ENCODE peak calls at places on chromosomes 4 and X, in five cellular contexts. One of them, this sample, is unnamed. For H3K4me1, the result is how much of the 10 kb centered on the place peaks cover.

GRCh38 chrX:41481264-41482109 is 34.3 kb downstream of the NYX start:
- DNase-seq in ovary: no peak
- DNase-seq in H9: peak
- DNase-seq in tibial nerve: no peak
- DNase-seq in lower lobe of right lung: no peak
- DNase-seq in this sample: no peak

GRCh38 chrX:110317820-110318663 is at the start of gene AMMECR1:
- DNase-seq in ovary: peak
- DNase-seq in H9: peak
- DNase-seq in tibial nerve: peak
- DNase-seq in lower lobe of right lung: peak
- DNase-seq in this sample: peak

GRCh38 chrX:45472968-45473367 is 272.3 kb upstream of the DIPK2B start:
- DNase-seq in ovary: no peak
- DNase-seq in H9: no peak
- DNase-seq in tibial nerve: no peak
- DNase-seq in lower lobe of right lung: no peak
- DNase-seq in this sample: no peak

GRCh38 chr4:63563288-63564014 is 845.8 kb downstream of the TECRL start:
- DNase-seq in ovary: no peak
- DNase-seq in H9: peak
- DNase-seq in tibial nerve: no peak
- DNase-seq in lower lobe of right lung: no peak
- DNase-seq in this sample: no peak

GRCh38 chr4:14368391-14368790 is 633.9 kb upstream of the CPEB2 start:
- DNase-seq in ovary: no peak
- DNase-seq in H9: no peak
- DNase-seq in tibial nerve: no peak
- DNase-seq in lower lobe of right lung: no peak
- DNase-seq in this sample: no peak

GRCh38 chr4:71377561-71377960 is 38.7 kb downstream of the SLC4A4 start:
- DNase-seq in ovary: no peak
- DNase-seq in H9: no peak
- DNase-seq in tibial nerve: no peak
- DNase-seq in lower lobe of right lung: no peak
- DNase-seq in this sample: no peak

GRCh38 chr4:43113196-43113595 is 220.7 kb downstream of the GRXCR1 start:
- DNase-seq in ovary: no peak
- DNase-seq in H9: no peak
- DNase-seq in tibial nerve: no peak
- DNase-seq in lower lobe of right lung: no peak
- DNase-seq in this sample: no peak

GRCh38 chr4:1296324-1297022 is 6.8 kb downstream of the MAEA start:
- DNase-seq in ovary: no peak
- DNase-seq in H9: no peak
- DNase-seq in tibial nerve: no peak
- DNase-seq in lower lobe of right lung: no peak
- DNase-seq in this sample: no peak

GRCh38 chr4:147770831-147771230 is 38.9 kb downstream of the ARHGAP10 start:
- DNase-seq in ovary: no peak
- DNase-seq in H9: no peak
- DNase-seq in tibial nerve: no peak
- DNase-seq in lower lobe of right lung: no peak
- DNase-seq in this sample: no peak

GRCh38 chr4:147772459-147772969 is 40.6 kb downstream of the ARHGAP10 start:
- DNase-seq in ovary: no peak
- DNase-seq in H9: no peak
- DNase-seq in tibial nerve: no peak
- DNase-seq in lower lobe of right lung: no peak
- DNase-seq in this sample: no peak

GRCh38 chr4:147768113-147768512 is 36.2 kb downstream of the ARHGAP10 start:
- DNase-seq in ovary: no peak
- DNase-seq in H9: no peak
- DNase-seq in tibial nerve: no peak
- DNase-seq in lower lobe of right lung: no peak
- DNase-seq in this sample: no peak

GRCh38 chr4:147772056-147772455 is 40.2 kb downstream of the ARHGAP10 start:
- DNase-seq in ovary: no peak
- DNase-seq in H9: no peak
- DNase-seq in tibial nerve: no peak
- DNase-seq in lower lobe of right lung: no peak
- DNase-seq in this sample: no peak

GRCh38 chr4:147769386-147769785 is 37.5 kb downstream of the ARHGAP10 start:
- DNase-seq in ovary: no peak
- DNase-seq in H9: no peak
- DNase-seq in tibial nerve: no peak
- DNase-seq in lower lobe of right lung: no peak
- DNase-seq in this sample: no peak
- H3K4me1 ChIP-seq in ovary: under half
- H3K4me1 ChIP-seq in H9: under half
- H3K4me1 ChIP-seq in tibial nerve: half or more
- H3K4me1 ChIP-seq in lower lobe of right lung: under half
- H3K4me1 ChIP-seq in this sample: half or more

DNA sequence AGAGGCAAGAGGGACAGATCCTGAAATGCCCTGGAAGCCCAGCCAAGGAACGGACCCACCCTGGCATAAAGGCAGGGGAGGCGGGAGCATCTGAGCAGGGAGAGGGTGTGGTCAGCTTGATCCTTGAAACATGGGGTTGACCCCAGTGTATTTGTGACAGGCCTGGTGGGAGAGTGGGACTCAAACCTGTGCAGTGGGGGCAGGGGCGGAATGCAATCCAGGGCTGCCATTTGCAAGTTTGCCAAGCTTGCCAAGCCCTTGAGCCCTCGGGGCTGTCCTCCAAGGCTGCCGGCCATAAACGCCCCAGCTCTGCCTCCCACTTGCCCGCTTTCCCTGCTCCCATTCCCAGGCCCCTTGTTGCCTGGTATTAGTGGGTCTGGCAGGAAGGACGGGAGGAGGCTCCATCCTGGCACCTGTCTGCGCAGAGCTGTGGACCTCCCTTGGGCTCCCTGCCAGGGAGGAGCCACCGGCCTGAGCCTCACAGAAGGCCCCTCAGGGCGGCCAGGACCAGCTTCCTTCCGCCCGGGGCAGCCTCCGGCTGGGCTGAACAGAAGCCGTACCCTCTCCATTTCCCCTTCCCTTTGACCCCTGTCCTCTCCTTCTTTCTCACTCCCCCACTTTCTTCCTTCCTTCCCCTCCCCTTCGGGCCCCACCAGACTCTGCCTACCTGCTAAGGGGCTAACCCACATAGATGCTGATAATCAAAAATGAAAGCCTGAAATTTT is 661 bp downstream of the S100P start:
- DNase-seq in ovary: no peak
- DNase-seq in H9: no peak
- DNase-seq in tibial nerve: no peak
- DNase-seq in lower lobe of right lung: no peak
- DNase-seq in this sample: no peak
- H3K4me1 ChIP-seq in ovary: under half
- H3K4me1 ChIP-seq in H9: under half
- H3K4me1 ChIP-seq in tibial nerve: under half
- H3K4me1 ChIP-seq in lower lobe of right lung: under half
- H3K4me1 ChIP-seq in this sample: under half

GRCh38 chr4:158811704-158812103 is 42.9 kb downstream of the FNIP2 start:
- DNase-seq in ovary: no peak
- DNase-seq in H9: no peak
- DNase-seq in tibial nerve: peak
- DNase-seq in lower lobe of right lung: no peak
- DNase-seq in this sample: no peak
- H3K4me1 ChIP-seq in ovary: under half
- H3K4me1 ChIP-seq in H9: under half
- H3K4me1 ChIP-seq in tibial nerve: half or more
- H3K4me1 ChIP-seq in lower lobe of right lung: half or more
- H3K4me1 ChIP-seq in this sample: under half

GRCh38 chr4:100898844-100899243 is 381.0 kb upstream of the EMCN start:
- DNase-seq in ovary: no peak
- DNase-seq in H9: no peak
- DNase-seq in tibial nerve: no peak
- DNase-seq in lower lobe of right lung: no peak
- DNase-seq in this sample: no peak
- H3K4me1 ChIP-seq in ovary: under half
- H3K4me1 ChIP-seq in H9: under half
- H3K4me1 ChIP-seq in tibial nerve: under half
- H3K4me1 ChIP-seq in lower lobe of right lung: under half
- H3K4me1 ChIP-seq in this sample: under half

DNA sequence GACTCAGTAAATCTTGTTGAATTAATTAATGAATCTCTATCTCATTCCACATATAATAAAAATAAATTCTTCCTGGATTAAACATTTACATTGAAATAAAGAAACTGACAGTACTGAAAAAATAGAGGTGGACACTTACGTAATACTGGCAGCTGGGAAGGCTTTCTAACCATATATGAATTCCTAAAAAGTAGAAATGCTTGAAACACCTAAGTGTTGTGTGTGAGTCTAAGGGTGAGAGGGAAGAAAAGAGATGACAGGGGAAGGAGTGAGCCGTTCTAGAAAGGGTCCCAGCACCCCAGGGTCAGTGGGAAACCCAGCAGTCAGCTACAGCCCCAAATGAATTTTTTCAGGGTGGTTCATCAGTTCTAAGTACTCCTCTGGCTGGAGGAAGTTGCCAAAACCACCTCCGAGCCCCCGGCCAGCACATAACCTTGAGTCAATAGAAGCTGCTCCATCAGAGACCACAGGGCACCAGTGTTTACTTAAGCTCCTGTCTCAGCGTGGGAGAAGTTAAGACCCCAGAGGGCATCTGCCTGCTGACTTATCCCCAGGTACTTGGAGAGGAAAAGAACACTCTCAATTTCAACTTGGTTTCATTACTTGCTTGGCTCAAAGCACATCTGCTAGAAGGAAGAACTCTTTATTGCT is 18.3 kb downstream of the GAB3 start:
- DNase-seq in ovary: no peak
- DNase-seq in H9: no peak
- DNase-seq in tibial nerve: no peak
- DNase-seq in lower lobe of right lung: no peak
- DNase-seq in this sample: no peak
- H3K4me1 ChIP-seq in ovary: under half
- H3K4me1 ChIP-seq in H9: under half
- H3K4me1 ChIP-seq in tibial nerve: half or more
- H3K4me1 ChIP-seq in lower lobe of right lung: half or more
- H3K4me1 ChIP-seq in this sample: under half

GRCh38 chrX:63744850-63745249 is 40.2 kb downstream of the ARHGEF9 start:
- DNase-seq in ovary: no peak
- DNase-seq in H9: no peak
- DNase-seq in tibial nerve: no peak
- DNase-seq in lower lobe of right lung: no peak
- DNase-seq in this sample: no peak
- H3K4me1 ChIP-seq in ovary: under half
- H3K4me1 ChIP-seq in H9: under half
- H3K4me1 ChIP-seq in tibial nerve: under half
- H3K4me1 ChIP-seq in lower lobe of right lung: under half
- H3K4me1 ChIP-seq in this sample: under half

DNA sequence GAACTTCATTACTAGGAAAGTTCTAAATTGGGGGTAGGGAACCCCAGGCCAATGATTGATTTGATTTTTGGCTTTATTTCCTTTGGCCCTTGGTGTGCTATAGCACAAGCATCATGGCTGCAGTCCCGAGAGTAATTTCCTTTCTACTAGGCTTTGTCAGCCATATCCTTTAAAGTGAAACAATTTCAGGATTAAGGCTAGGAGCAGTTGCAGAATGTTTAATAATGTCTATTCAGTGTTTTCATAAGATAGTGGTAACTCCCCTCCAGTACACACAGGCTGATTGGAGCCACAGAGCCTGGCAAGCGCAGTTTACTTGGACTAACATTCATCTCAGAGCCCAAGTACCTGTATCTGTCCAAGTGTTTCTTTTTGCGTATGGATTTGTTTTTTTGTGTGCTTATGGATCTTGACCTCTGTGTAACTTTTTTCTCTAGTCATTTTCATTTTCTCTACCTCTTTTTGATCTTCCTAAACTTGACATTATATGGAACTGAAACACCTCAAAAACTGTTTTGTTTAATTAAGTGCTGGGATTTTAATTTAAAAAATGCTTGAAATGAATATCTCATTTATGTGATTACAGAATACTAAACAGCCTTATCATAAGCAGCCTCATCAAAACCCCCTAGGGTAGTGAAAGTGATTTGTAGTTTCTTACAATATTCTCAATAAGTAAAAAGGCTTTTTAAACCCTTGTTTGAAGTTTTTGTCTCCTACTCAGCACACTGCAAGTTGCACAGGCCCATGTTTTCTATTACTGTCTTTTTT is 7.5 kb downstream of the STIM2 start:
- DNase-seq in ovary: peak
- DNase-seq in H9: no peak
- DNase-seq in tibial nerve: no peak
- DNase-seq in lower lobe of right lung: no peak
- DNase-seq in this sample: no peak
- H3K4me1 ChIP-seq in ovary: under half
- H3K4me1 ChIP-seq in H9: under half
- H3K4me1 ChIP-seq in tibial nerve: under half
- H3K4me1 ChIP-seq in lower lobe of right lung: half or more
- H3K4me1 ChIP-seq in this sample: under half

GRCh38 chrX:119682019-119682989 is 10.7 kb downstream of the SEPTIN6 start:
- DNase-seq in ovary: no peak
- DNase-seq in H9: no peak
- DNase-seq in tibial nerve: no peak
- DNase-seq in lower lobe of right lung: no peak
- DNase-seq in this sample: no peak

GRCh38 chrX:119686087-119686639 is 6.8 kb downstream of the SEPTIN6 start:
- DNase-seq in ovary: no peak
- DNase-seq in H9: no peak
- DNase-seq in tibial nerve: no peak
- DNase-seq in lower lobe of right lung: no peak
- DNase-seq in this sample: no peak

GRCh38 chrX:119687661-119688413 is 5.1 kb downstream of the SEPTIN6 start:
- DNase-seq in ovary: no peak
- DNase-seq in H9: no peak
- DNase-seq in tibial nerve: no peak
- DNase-seq in lower lobe of right lung: no peak
- DNase-seq in this sample: no peak

GRCh38 chrX:119684916-119685224 is 8.1 kb downstream of the SEPTIN6 start:
- DNase-seq in ovary: no peak
- DNase-seq in H9: no peak
- DNase-seq in tibial nerve: no peak
- DNase-seq in lower lobe of right lung: no peak
- DNase-seq in this sample: no peak

GRCh38 chrX:119685225-119686066 is 7.5 kb downstream of the SEPTIN6 start:
- DNase-seq in ovary: no peak
- DNase-seq in H9: no peak
- DNase-seq in tibial nerve: peak
- DNase-seq in lower lobe of right lung: no peak
- DNase-seq in this sample: peak
- H3K4me1 ChIP-seq in ovary: under half
- H3K4me1 ChIP-seq in H9: under half
- H3K4me1 ChIP-seq in tibial nerve: under half
- H3K4me1 ChIP-seq in lower lobe of right lung: under half
- H3K4me1 ChIP-seq in this sample: under half

DNA sequence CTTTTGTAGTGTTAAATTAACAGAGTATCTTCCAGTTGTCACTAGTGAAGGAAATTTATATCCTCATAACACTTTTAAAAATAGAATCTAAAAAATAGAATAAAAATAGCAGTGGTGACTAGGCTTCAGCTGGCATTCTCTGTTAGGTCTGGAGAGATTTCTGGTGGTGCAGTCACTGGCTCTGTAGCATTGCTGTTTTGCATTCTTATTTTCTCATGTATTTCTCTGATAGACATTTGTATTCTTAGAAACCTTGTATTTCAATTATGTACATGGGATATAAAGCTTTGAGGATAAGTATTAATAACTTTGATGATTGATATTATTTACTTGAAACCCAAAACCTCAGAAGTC is 87.6 kb downstream of the TMEM131L start:
- DNase-seq in ovary: no peak
- DNase-seq in H9: no peak
- DNase-seq in tibial nerve: no peak
- DNase-seq in lower lobe of right lung: no peak
- DNase-seq in this sample: no peak
- H3K4me1 ChIP-seq in ovary: under half
- H3K4me1 ChIP-seq in H9: under half
- H3K4me1 ChIP-seq in tibial nerve: under half
- H3K4me1 ChIP-seq in lower lobe of right lung: under half
- H3K4me1 ChIP-seq in this sample: under half